ENCODE peak calls at places on chromosomes 5 and 9, in four cellular contexts. W, C, F and B are unnamed samples. For H3K27me3, the result is how much of the 10 kb centered on the place peaks cover.

GRCh38 chr5:37786855-37787254 is 53.0 kb downstream of the GDNF start:
- DNase-seq in C (no peak), W (peak), F (no peak), B (no peak)

GRCh38 chr5:96733771-96734498 is 71.8 kb downstream of the CAST start:
- DNase-seq in C (no peak), W (peak), F (peak), B (no peak)

GRCh38 chr5:167104351-167104750 is 1187.1 kb upstream of the WWC1 start:
- DNase-seq in W (no peak), C (no peak), F (no peak), B (no peak)

GRCh38 chr9:86854898-86855523 is 92.3 kb downstream of the GAS1 start:
- DNase-seq in C (no peak), F (no peak), W (peak), B (no peak)

GRCh38 chr9:137317021-137317978 is 15.2 kb upstream of the NRARP start:
- DNase-seq in F (no peak), C (no peak), W (no peak), B (peak)

GRCh38 chr9:99515874-99516656 is 294.0 kb downstream of the SEC61B start:
- DNase-seq in W (no peak), C (no peak), F (no peak), B (peak)

GRCh38 chr5:58410441-58410840 is 49.4 kb downstream of the PLK2 start:
- DNase-seq in W (peak), C (no peak), F (no peak), B (no peak)

GRCh38 chr5:142876817-142877216 is 106.6 kb downstream of the ARHGAP26 start:
- DNase-seq in F (no peak), W (no peak), C (no peak), B (no peak)

GRCh38 chr9:4615251-4615650 is 46.8 kb upstream of the PLPP6 start:
- DNase-seq in C (no peak), F (no peak), W (peak), B (no peak)

GRCh38 chr5:80191991-80192398 is 63.9 kb downstream of the SERINC5 start:
- DNase-seq in F (no peak), W (no peak), C (peak), B (no peak)

GRCh38 chr5:66828551-66829421 is 232.6 kb downstream of the MAST4 start:
- DNase-seq in C (peak), W (peak), F (no peak), B (no peak)

GRCh38 chr9:128550226-128550625 is 2.2 kb upstream of the SPTAN1 start:
- DNase-seq in C (no peak), F (no peak), W (no peak), B (no peak)

GRCh38 chr5:102628449-102629175 is 126.5 kb upstream of the PAM start:
- DNase-seq in C (no peak), W (peak), F (peak), B (no peak)

GRCh38 chr5:109403469-109403868 is 6.3 kb downstream of the PJA2 start:
- DNase-seq in W (no peak), C (no peak), F (no peak), B (no peak)

GRCh38 chr5:148820778-148821395 is 5.5 kb upstream of the ADRB2 start:
- DNase-seq in C (no peak), W (peak), F (peak), B (no peak)

GRCh38 chr9:108885643-108886348 is 23.7 kb downstream of the ACTL7A start:
- DNase-seq in F (peak), W (peak), C (no peak), B (peak)

GRCh38 chr5:119743927-119744326 is 114.6 kb downstream of the FAM170A start:
- DNase-seq in C (no peak), W (peak), F (peak), B (no peak)

GRCh38 chr5:54580997-54581741 is 63.6 kb downstream of the SNX18 start:
- DNase-seq in W (peak), F (no peak), C (no peak), B (no peak)

GRCh38 chr9:2132484-2133082 is 117.4 kb downstream of the SMARCA2 start:
- DNase-seq in W (peak), C (no peak), F (peak), B (no peak)

GRCh38 chr9:118003240-118003639 is 299.0 kb downstream of the TLR4 start:
- DNase-seq in F (no peak), C (no peak), W (no peak), B (no peak)

GRCh38 chr9:33125871-33126822 is 41.0 kb downstream of the B4GALT1 start:
- DNase-seq in W (peak), C (no peak), F (no peak), B (no peak)

GRCh38 chr5:32942225-32942989 is 231.3 kb downstream of the NPR3 start:
- DNase-seq in C (no peak), W (peak), F (peak), B (no peak)

DNA sequence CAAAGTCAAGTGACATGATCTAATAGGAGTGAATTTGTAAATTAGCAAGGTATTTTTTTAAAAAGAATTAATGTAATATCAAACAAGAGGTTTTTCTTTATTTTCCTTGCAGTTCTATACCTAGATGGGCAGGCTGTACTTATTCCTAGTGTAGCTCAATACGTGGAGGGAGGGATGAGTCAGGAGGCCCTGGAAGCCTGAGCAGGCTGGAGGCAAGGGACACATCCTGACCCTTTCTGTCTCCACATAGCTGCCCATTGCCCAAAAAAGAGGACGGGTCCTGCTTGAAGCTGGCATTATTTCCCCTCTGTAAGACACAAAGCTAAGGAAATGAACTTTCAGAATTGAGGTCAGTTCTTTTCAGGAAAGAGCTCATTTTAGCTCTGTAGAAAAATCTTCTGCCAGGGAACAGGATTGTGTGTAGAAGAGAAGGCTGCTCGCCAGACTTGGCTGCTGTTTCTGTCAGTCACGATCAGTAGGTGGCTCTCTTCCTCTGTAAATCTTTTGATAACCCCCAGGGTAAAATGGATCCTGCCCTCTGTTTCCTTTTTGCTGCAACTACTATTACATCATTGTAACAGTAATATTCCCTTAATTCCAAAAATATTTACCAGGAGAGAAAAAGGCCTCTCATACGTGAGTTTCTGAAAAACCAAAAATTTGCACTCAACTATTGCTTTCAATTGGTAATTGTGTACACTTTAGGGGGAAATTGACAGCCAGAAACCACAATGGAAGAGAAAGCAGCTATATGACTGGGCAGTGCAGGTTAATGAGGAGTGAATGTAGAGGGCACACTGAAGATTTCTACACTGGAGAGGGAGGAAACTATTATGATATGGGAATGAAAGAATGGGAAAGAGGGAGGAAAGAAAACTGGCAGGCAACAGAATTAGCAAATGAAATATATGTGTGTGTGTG is 12.3 kb upstream of the IFNW1 start:
- DNase-seq in C (no peak), W (peak), F (peak), B (no peak)
- TF ChIP-seq CTCF in C (no peak), W (no peak), F (peak), B (peak)

GRCh38 chr5:139872052-139872766 is 76.6 kb downstream of the PSD2 start:
- DNase-seq in F (no peak), W (no peak), C (no peak), B (no peak)
- H3K27me3 ChIP-seq in F (under half), W (half or more), C (under half), B (under half)

GRCh38 chr9:133681658-133682306 is 45.6 kb downstream of the DBH start:
- DNase-seq in C (no peak), F (no peak), W (no peak), B (no peak)

GRCh38 chr9:133683494-133684460 is 47.6 kb downstream of the DBH start:
- DNase-seq in C (peak), F (no peak), W (peak), B (no peak)

GRCh38 chr9:133684461-133685361 is 48.5 kb downstream of the DBH start:
- DNase-seq in C (no peak), W (no peak), F (no peak), B (no peak)

GRCh38 chr9:133680976-133681657 is 45.0 kb downstream of the DBH start:
- DNase-seq in W (no peak), C (no peak), F (no peak), B (no peak)

GRCh38 chr9:133682961-133683493 is 46.9 kb downstream of the DBH start:
- DNase-seq in W (no peak), F (no peak), C (no peak), B (no peak)
- H3K4me3 ChIP-seq in W (no peak), F (no peak), C (peak), B (no peak)

GRCh38 chr5:106699198-106699597 is 971.5 kb downstream of the EFNA5 start:
- DNase-seq in C (no peak), F (no peak), W (no peak), B (no peak)
- TF ChIP-seq CTCF in C (no peak), F (peak), W (no peak), B (peak)

DNA sequence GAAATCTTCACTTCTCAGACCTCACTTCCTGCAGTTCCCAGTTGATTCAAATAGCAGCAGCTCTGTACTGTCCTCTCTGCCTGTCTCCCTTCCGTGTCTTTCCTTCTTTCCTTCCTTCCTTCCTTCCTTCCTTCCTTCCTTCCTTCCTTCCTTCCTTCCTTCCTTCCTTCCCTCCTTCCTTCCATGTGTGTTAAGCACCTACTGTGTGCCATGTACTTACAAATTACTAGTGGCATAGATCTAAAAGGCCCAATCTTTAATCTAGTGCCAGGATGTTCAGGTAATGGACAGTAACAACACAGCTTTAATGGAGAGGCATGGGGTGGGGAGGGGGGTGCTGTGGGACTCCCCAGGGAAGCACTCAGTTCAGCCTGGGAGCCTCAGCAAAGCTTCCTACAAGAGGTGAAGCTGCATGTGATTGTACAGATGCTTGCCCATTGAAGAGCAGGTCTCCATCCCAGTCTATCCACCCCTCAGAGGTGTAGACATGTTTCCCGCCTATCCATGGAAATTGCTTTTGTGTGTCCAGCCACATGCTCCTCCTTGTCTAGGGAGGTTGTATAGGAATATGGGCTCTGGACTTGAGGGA is 106.0 kb downstream of the RGS3 start:
- DNase-seq in C (no peak), W (no peak), F (no peak), B (no peak)
- H3K27me3 ChIP-seq in C (under half), W (under half), F (under half), B (under half)

GRCh38 chr5:136134653-136135052 is 2.0 kb downstream of the SMAD5 start:
- DNase-seq in C (no peak), W (no peak), F (no peak), B (no peak)

GRCh38 chr5:136132557-136133415 is at the start of gene SMAD5:
- DNase-seq in F (peak), C (peak), W (peak), B (peak)

GRCh38 chr5:136133416-136134383 is 1.1 kb downstream of the SMAD5 start:
- DNase-seq in W (peak), F (no peak), C (peak), B (peak)

GRCh38 chr5:136137497-136138220 is 5.0 kb downstream of the SMAD5 start:
- DNase-seq in F (no peak), W (no peak), C (no peak), B (no peak)

DNA sequence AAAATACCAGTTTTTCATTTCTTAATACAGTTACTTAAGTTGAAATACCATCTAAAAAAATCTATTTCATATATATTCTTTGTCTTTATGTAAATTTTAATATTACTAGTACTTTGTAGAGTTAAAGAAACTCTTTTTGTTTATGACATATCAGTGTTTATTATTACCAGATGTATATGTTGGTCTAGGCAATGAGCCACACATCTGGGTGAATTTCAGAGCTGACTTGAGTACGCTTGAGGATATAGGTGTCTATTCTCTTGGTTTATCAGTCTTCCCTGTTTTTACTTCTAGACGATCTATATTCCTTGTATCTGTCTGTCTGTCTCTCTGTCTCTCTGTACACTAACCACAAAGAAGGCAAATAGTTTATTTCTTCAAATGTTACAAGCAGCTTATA is 2.9 kb downstream of the SMAD5 start:
- DNase-seq in F (no peak), C (no peak), W (peak), B (no peak)
- H3K4me3 ChIP-seq in F (no peak), C (no peak), W (no peak), B (no peak)